ENCODE peak calls at places on chromosome 4, in eight cellular contexts. One of them, this sample, is unnamed. For H3K27me3, the result is how much of the 10 kb centered on the place peaks cover.

GRCh38 chr4:61273237-61273636 is 73.1 kb downstream of the ADGRL3 start:
- DNase-seq in heart right ventricle: no peak
- DNase-seq in WERI-Rb-1: no peak
- DNase-seq in ovary: no peak
- DNase-seq in right cardiac atrium: no peak
- DNase-seq in cardiac muscle cell: no peak
- DNase-seq in iPS DF 6.9: no peak
- DNase-seq in aorta: no peak
- DNase-seq in this sample: no peak

GRCh38 chr4:6777636-6778281 is 4.8 kb upstream of the KIAA0232 start:
- DNase-seq in heart right ventricle: no peak
- DNase-seq in WERI-Rb-1: no peak
- DNase-seq in ovary: no peak
- DNase-seq in right cardiac atrium: no peak
- DNase-seq in cardiac muscle cell: no peak
- DNase-seq in iPS DF 6.9: no peak
- DNase-seq in aorta: no peak
- DNase-seq in this sample: peak

GRCh38 chr4:37922323-37922722 is 31.4 kb downstream of the TBC1D1 start:
- DNase-seq in heart right ventricle: no peak
- DNase-seq in WERI-Rb-1: no peak
- DNase-seq in ovary: no peak
- DNase-seq in right cardiac atrium: no peak
- DNase-seq in cardiac muscle cell: no peak
- DNase-seq in iPS DF 6.9: no peak
- DNase-seq in aorta: no peak
- DNase-seq in this sample: no peak

GRCh38 chr4:188691811-188692210 is 552.6 kb downstream of the TRIML1 start:
- DNase-seq in heart right ventricle: no peak
- DNase-seq in WERI-Rb-1: no peak
- DNase-seq in ovary: no peak
- DNase-seq in right cardiac atrium: no peak
- DNase-seq in cardiac muscle cell: no peak
- DNase-seq in iPS DF 6.9: no peak
- DNase-seq in aorta: no peak
- DNase-seq in this sample: no peak

GRCh38 chr4:111821342-111821741 is 323.9 kb upstream of the FAM241A start:
- DNase-seq in heart right ventricle: no peak
- DNase-seq in WERI-Rb-1: no peak
- DNase-seq in ovary: no peak
- DNase-seq in right cardiac atrium: no peak
- DNase-seq in cardiac muscle cell: no peak
- DNase-seq in iPS DF 6.9: no peak
- DNase-seq in aorta: no peak
- DNase-seq in this sample: no peak

GRCh38 chr4:163702736-163703135 is 208.2 kb downstream of the TMA16 start:
- DNase-seq in heart right ventricle: no peak
- DNase-seq in WERI-Rb-1: no peak
- DNase-seq in ovary: no peak
- DNase-seq in right cardiac atrium: no peak
- DNase-seq in cardiac muscle cell: no peak
- DNase-seq in iPS DF 6.9: no peak
- DNase-seq in aorta: no peak
- DNase-seq in this sample: no peak

GRCh38 chr4:184310171-184310567 is 92.5 kb upstream of the ENPP6 start:
- DNase-seq in heart right ventricle: no peak
- DNase-seq in WERI-Rb-1: no peak
- DNase-seq in ovary: no peak
- DNase-seq in right cardiac atrium: peak
- DNase-seq in cardiac muscle cell: no peak
- DNase-seq in iPS DF 6.9: peak
- DNase-seq in aorta: peak
- DNase-seq in this sample: peak

GRCh38 chr4:52883183-52883621 is 21.1 kb downstream of the RASL11B start:
- DNase-seq in heart right ventricle: no peak
- DNase-seq in WERI-Rb-1: no peak
- DNase-seq in ovary: no peak
- DNase-seq in right cardiac atrium: no peak
- DNase-seq in cardiac muscle cell: no peak
- DNase-seq in iPS DF 6.9: no peak
- DNase-seq in aorta: no peak
- DNase-seq in this sample: no peak

GRCh38 chr4:163332526-163333405 is at the start of gene NPY1R:
- DNase-seq in heart right ventricle: peak
- DNase-seq in WERI-Rb-1: peak
- DNase-seq in ovary: peak
- DNase-seq in right cardiac atrium: peak
- DNase-seq in cardiac muscle cell: peak
- DNase-seq in iPS DF 6.9: no peak
- DNase-seq in aorta: peak
- DNase-seq in this sample: peak

GRCh38 chr4:30839583-30840520 is 119.7 kb downstream of the PCDH7 start:
- DNase-seq in heart right ventricle: no peak
- DNase-seq in WERI-Rb-1: no peak
- DNase-seq in ovary: no peak
- DNase-seq in right cardiac atrium: no peak
- DNase-seq in cardiac muscle cell: no peak
- DNase-seq in iPS DF 6.9: no peak
- DNase-seq in aorta: peak
- DNase-seq in this sample: no peak

GRCh38 chr4:89193828-89194227 is 82.5 kb downstream of the TIGD2 start:
- DNase-seq in heart right ventricle: no peak
- DNase-seq in WERI-Rb-1: no peak
- DNase-seq in ovary: no peak
- DNase-seq in right cardiac atrium: no peak
- DNase-seq in cardiac muscle cell: no peak
- DNase-seq in iPS DF 6.9: no peak
- DNase-seq in aorta: no peak
- DNase-seq in this sample: no peak

GRCh38 chr4:100081511-100081910 is 108.8 kb downstream of the DDIT4L start:
- DNase-seq in heart right ventricle: no peak
- DNase-seq in WERI-Rb-1: no peak
- DNase-seq in ovary: no peak
- DNase-seq in right cardiac atrium: no peak
- DNase-seq in cardiac muscle cell: no peak
- DNase-seq in iPS DF 6.9: no peak
- DNase-seq in aorta: no peak
- DNase-seq in this sample: no peak

GRCh38 chr4:51840791-51841190 is 2.2 kb upstream of the DCUN1D4 start:
- DNase-seq in heart right ventricle: no peak
- DNase-seq in WERI-Rb-1: no peak
- DNase-seq in ovary: no peak
- DNase-seq in right cardiac atrium: no peak
- DNase-seq in cardiac muscle cell: no peak
- DNase-seq in iPS DF 6.9: no peak
- DNase-seq in aorta: no peak
- DNase-seq in this sample: no peak

GRCh38 chr4:10115657-10116624 is 658 bp downstream of the WDR1 start:
- DNase-seq in heart right ventricle: no peak
- DNase-seq in WERI-Rb-1: peak
- DNase-seq in ovary: peak
- DNase-seq in right cardiac atrium: peak
- DNase-seq in cardiac muscle cell: peak
- DNase-seq in iPS DF 6.9: no peak
- DNase-seq in aorta: peak
- DNase-seq in this sample: peak

GRCh38 chr4:182380701-182381295 is 137.6 kb downstream of the TENM3 start:
- DNase-seq in heart right ventricle: no peak
- DNase-seq in WERI-Rb-1: no peak
- DNase-seq in ovary: no peak
- DNase-seq in right cardiac atrium: no peak
- DNase-seq in cardiac muscle cell: peak
- DNase-seq in iPS DF 6.9: no peak
- DNase-seq in aorta: no peak
- DNase-seq in this sample: no peak

GRCh38 chr4:40337523-40337922 is 2.4 kb downstream of the CHRNA9 start:
- DNase-seq in heart right ventricle: no peak
- DNase-seq in WERI-Rb-1: no peak
- DNase-seq in ovary: no peak
- DNase-seq in right cardiac atrium: no peak
- DNase-seq in cardiac muscle cell: no peak
- DNase-seq in iPS DF 6.9: no peak
- DNase-seq in aorta: no peak
- DNase-seq in this sample: no peak

GRCh38 chr4:25913851-25914669 is at the start of gene SMIM20:
- DNase-seq in heart right ventricle: peak
- DNase-seq in WERI-Rb-1: peak
- DNase-seq in ovary: peak
- DNase-seq in right cardiac atrium: peak
- DNase-seq in cardiac muscle cell: peak
- DNase-seq in iPS DF 6.9: peak
- DNase-seq in aorta: peak
- DNase-seq in this sample: peak

GRCh38 chr4:93829531-93830089 is 1.1 kb downstream of the ATOH1 start:
- DNase-seq in heart right ventricle: no peak
- DNase-seq in WERI-Rb-1: no peak
- DNase-seq in ovary: no peak
- DNase-seq in right cardiac atrium: no peak
- DNase-seq in cardiac muscle cell: peak
- DNase-seq in iPS DF 6.9: no peak
- DNase-seq in aorta: no peak
- DNase-seq in this sample: no peak
- H3K27me3 ChIP-seq in heart right ventricle: under half
- H3K27me3 ChIP-seq in WERI-Rb-1: half or more
- H3K27me3 ChIP-seq in ovary: under half
- H3K27me3 ChIP-seq in right cardiac atrium: under half
- H3K27me3 ChIP-seq in cardiac muscle cell: half or more
- H3K27me3 ChIP-seq in iPS DF 6.9: under half
- H3K27me3 ChIP-seq in aorta: under half
- H3K27me3 ChIP-seq in this sample: half or more

DNA sequence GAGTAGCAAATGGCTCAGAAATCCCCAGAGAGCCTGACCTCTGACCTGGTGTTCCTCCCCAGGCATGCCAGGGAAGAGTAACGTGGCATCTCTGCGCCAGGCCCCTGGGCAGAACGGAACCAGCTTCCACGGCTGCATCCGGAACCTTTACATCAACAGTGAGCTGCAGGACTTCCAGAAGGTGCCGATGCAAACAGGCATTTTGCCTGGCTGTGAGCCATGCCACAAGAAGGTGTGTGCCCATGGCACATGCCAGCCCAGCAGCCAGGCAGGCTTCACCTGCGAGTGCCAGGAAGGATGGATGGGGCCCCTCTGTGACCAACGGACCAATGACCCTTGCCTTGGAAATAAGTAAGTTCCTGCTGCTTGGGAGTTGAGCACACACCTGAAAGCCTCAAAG is 83.4 kb upstream of the PACRGL start:
- DNase-seq in heart right ventricle: no peak
- DNase-seq in WERI-Rb-1: no peak
- DNase-seq in ovary: no peak
- DNase-seq in right cardiac atrium: no peak
- DNase-seq in cardiac muscle cell: no peak
- DNase-seq in iPS DF 6.9: no peak
- DNase-seq in aorta: no peak
- DNase-seq in this sample: no peak
- H3K27ac ChIP-seq in heart right ventricle: no peak
- H3K27ac ChIP-seq in WERI-Rb-1: no peak
- H3K27ac ChIP-seq in ovary: no peak
- H3K27ac ChIP-seq in right cardiac atrium: no peak
- H3K27ac ChIP-seq in cardiac muscle cell: peak
- H3K27ac ChIP-seq in iPS DF 6.9: no peak
- H3K27ac ChIP-seq in aorta: no peak
- H3K27ac ChIP-seq in this sample: no peak

GRCh38 chr4:5019274-5019673 is at the start of gene CYTL1:
- DNase-seq in heart right ventricle: no peak
- DNase-seq in WERI-Rb-1: no peak
- DNase-seq in ovary: no peak
- DNase-seq in right cardiac atrium: peak
- DNase-seq in cardiac muscle cell: peak
- DNase-seq in iPS DF 6.9: no peak
- DNase-seq in aorta: no peak
- DNase-seq in this sample: no peak
- H3K27me3 ChIP-seq in heart right ventricle: under half
- H3K27me3 ChIP-seq in WERI-Rb-1: under half
- H3K27me3 ChIP-seq in ovary: under half
- H3K27me3 ChIP-seq in right cardiac atrium: under half
- H3K27me3 ChIP-seq in cardiac muscle cell: under half
- H3K27me3 ChIP-seq in iPS DF 6.9: under half
- H3K27me3 ChIP-seq in aorta: under half
- H3K27me3 ChIP-seq in this sample: under half

GRCh38 chr4:16018841-16019240 is 55.9 kb upstream of the FGFBP2 start:
- DNase-seq in heart right ventricle: no peak
- DNase-seq in WERI-Rb-1: no peak
- DNase-seq in ovary: no peak
- DNase-seq in right cardiac atrium: no peak
- DNase-seq in cardiac muscle cell: no peak
- DNase-seq in iPS DF 6.9: no peak
- DNase-seq in aorta: no peak
- DNase-seq in this sample: no peak

GRCh38 chr4:16024009-16024408 is 59.8 kb downstream of the PROM1 start:
- DNase-seq in heart right ventricle: no peak
- DNase-seq in WERI-Rb-1: no peak
- DNase-seq in ovary: no peak
- DNase-seq in right cardiac atrium: no peak
- DNase-seq in cardiac muscle cell: no peak
- DNase-seq in iPS DF 6.9: no peak
- DNase-seq in aorta: no peak
- DNase-seq in this sample: no peak

GRCh38 chr4:16025268-16025667 is 58.6 kb downstream of the PROM1 start:
- DNase-seq in heart right ventricle: no peak
- DNase-seq in WERI-Rb-1: no peak
- DNase-seq in ovary: no peak
- DNase-seq in right cardiac atrium: no peak
- DNase-seq in cardiac muscle cell: no peak
- DNase-seq in iPS DF 6.9: no peak
- DNase-seq in aorta: no peak
- DNase-seq in this sample: no peak

GRCh38 chr4:16019666-16020065 is 56.7 kb upstream of the FGFBP2 start:
- DNase-seq in heart right ventricle: no peak
- DNase-seq in WERI-Rb-1: no peak
- DNase-seq in ovary: no peak
- DNase-seq in right cardiac atrium: no peak
- DNase-seq in cardiac muscle cell: no peak
- DNase-seq in iPS DF 6.9: no peak
- DNase-seq in aorta: no peak
- DNase-seq in this sample: no peak

DNA sequence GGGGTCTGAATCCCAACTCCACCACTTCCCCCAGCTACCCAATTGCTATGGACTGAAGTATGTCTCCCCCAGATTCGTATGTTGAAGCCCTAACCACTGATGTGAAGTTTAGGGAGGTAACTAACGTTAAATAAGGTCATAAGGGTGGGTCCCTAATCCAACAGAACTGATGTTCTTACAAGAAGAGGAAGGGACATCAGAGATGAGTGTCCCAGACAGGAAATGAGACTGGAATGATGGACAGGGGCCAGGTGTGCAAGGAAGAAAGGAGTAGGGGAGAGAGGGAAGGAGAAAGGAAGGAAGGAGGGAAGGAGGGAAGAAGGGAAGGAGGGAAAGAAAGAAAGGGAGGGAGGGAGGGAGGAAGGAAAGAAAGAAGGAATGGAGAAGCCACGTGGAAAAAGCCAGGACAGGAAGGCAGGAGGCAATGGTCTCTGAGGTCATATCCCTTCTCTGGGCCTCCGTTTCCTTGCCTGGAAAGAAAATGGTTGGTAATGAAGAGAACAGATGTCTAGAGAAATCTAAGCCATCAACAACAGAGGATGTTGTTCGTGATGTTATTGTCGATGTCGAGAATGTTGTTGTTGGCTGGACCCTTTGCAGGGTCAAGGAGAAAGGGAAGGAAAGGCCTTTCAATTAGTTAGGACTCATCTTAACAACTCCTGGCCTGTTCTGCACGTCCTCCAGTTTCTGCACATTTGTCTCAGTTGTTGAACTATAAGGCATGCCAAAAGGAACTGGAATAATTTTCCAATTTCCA is 59.0 kb upstream of the FGFBP2 start:
- DNase-seq in heart right ventricle: peak
- DNase-seq in WERI-Rb-1: no peak
- DNase-seq in ovary: no peak
- DNase-seq in right cardiac atrium: no peak
- DNase-seq in cardiac muscle cell: no peak
- DNase-seq in iPS DF 6.9: no peak
- DNase-seq in aorta: no peak
- DNase-seq in this sample: no peak
- H3K27ac ChIP-seq in heart right ventricle: peak
- H3K27ac ChIP-seq in WERI-Rb-1: no peak
- H3K27ac ChIP-seq in ovary: no peak
- H3K27ac ChIP-seq in right cardiac atrium: no peak
- H3K27ac ChIP-seq in cardiac muscle cell: no peak
- H3K27ac ChIP-seq in iPS DF 6.9: no peak
- H3K27ac ChIP-seq in aorta: no peak
- H3K27ac ChIP-seq in this sample: no peak

This sample was measured in transverse colon.